ENCODE peak calls at places on chromosomes 13 and 19, in four cellular contexts. O is naive thymus-derived CD4-positive, alpha-beta T cell; I is CD8-positive, alpha-beta memory T cell; G is lower leg skin. U is an unnamed sample.

GRCh38 chr13:32255744-32256120 is 59.4 kb downstream of the ZAR1L start:
- DNase-seq in G (no peak), O (no peak), I (no peak), U (no peak)

GRCh38 chr19:941292-942132 is 15.7 kb downstream of the ARID3A start:
- DNase-seq in G (no peak), O (no peak), I (no peak), U (no peak)

GRCh38 chr13:74966814-74967213 is 515.2 kb downstream of the TBC1D4 start:
- DNase-seq in I (no peak), O (no peak), G (no peak), U (no peak)

GRCh38 chr13:79782541-79783216 is 301.7 kb downstream of the NDFIP2 start:
- DNase-seq in G (no peak), O (no peak), I (no peak), U (peak)

GRCh38 chr13:50129923-50130685 is 114.9 kb downstream of the KCNRG start:
- DNase-seq in G (no peak), I (no peak), O (peak), U (no peak)

GRCh38 chr19:55118401-55118991 is 1.1 kb upstream of the PPP1R12C start:
- DNase-seq in O (no peak), G (peak), I (no peak), U (no peak)

GRCh38 chr19:11018179-11018578 is 57.3 kb downstream of the SMARCA4 start:
- DNase-seq in O (no peak), G (no peak), I (no peak), U (peak)

GRCh38 chr13:42524487-42525034 is 49.4 kb upstream of the TNFSF11 start:
- DNase-seq in I (no peak), G (no peak), O (no peak), U (no peak)

GRCh38 chr19:55986487-55986886 is at the start of gene NLRP5:
- DNase-seq in I (no peak), O (no peak), G (no peak), U (no peak)

GRCh38 chr13:98511435-98511834 is 65.5 kb downstream of the STK24 start:
- DNase-seq in G (no peak), I (no peak), O (no peak), U (no peak)

GRCh38 chr13:23436680-23437079 is 3.2 kb upstream of the SACS start:
- DNase-seq in O (no peak), G (no peak), I (no peak), U (no peak)

GRCh38 chr13:42574435-42575311 is 721 bp downstream of the TNFSF11 start:
- DNase-seq in O (no peak), I (no peak), G (no peak), U (no peak)

GRCh38 chr19:16419671-16420394 is 51.9 kb downstream of the EPS15L1 start:
- DNase-seq in I (no peak), O (no peak), G (no peak), U (no peak)

GRCh38 chr19:13906525-13906904 is 514 bp downstream of the CC2D1A start:
- DNase-seq in G (no peak), I (no peak), O (no peak), U (no peak)

GRCh38 chr13:25170554-25171107 is 1.5 kb downstream of the AMER2 start:
- DNase-seq in G (no peak), O (no peak), I (no peak), U (no peak)

GRCh38 chr13:54536112-54536511 is 1507.5 kb downstream of the OLFM4 start:
- DNase-seq in G (no peak), I (no peak), O (no peak), U (no peak)

GRCh38 chr13:33676045-33676699 is 141.8 kb upstream of the RFC3 start:
- DNase-seq in G (no peak), O (no peak), I (no peak), U (no peak)

GRCh38 chr13:68023838-68024581 is 793.9 kb upstream of the PCDH9 start:
- DNase-seq in G (no peak), O (no peak), I (no peak), U (no peak)

GRCh38 chr19:15438577-15438976 is 11.2 kb downstream of the WIZ start:
- DNase-seq in I (no peak), O (no peak), G (no peak), U (no peak)

GRCh38 chr19:6103217-6103644 is 7.1 kb downstream of the RFX2 start:
- DNase-seq in G (peak), O (no peak), I (no peak), U (peak)

GRCh38 chr13:63403726-63404125 is 1988.1 kb upstream of the PCDH20 start:
- DNase-seq in G (no peak), O (no peak), I (no peak), U (no peak)

GRCh38 chr19:30214651-30215051 is 157.5 kb upstream of the ZNF536 start:
- DNase-seq in O (no peak), I (no peak), G (no peak), U (no peak)

GRCh38 chr19:33344210-33344609 is 29.3 kb upstream of the CEBPG start:
- DNase-seq in G (no peak), I (no peak), O (no peak), U (no peak)

GRCh38 chr19:996051-996838 is 4.0 kb upstream of the GRIN3B start:
- DNase-seq in O (peak), G (no peak), I (peak), U (no peak)

GRCh38 chr13:49995535-49996165 is 1.2 kb upstream of the TRIM13 start:
- DNase-seq in I (no peak), O (no peak), G (no peak), U (no peak)

GRCh38 chr19:2287585-2287984 is 5.6 kb upstream of the PEAK3 start:
- DNase-seq in O (no peak), G (no peak), I (no peak), U (no peak)

GRCh38 chr19:18230941-18231734 is 4.9 kb upstream of the PDE4C start:
- DNase-seq in O (no peak), G (no peak), I (no peak), U (no peak)

GRCh38 chr13:98989469-98990235 is 11.8 kb upstream of the DOCK9 start:
- DNase-seq in I (no peak), O (no peak), G (no peak), U (no peak)

GRCh38 chr19:6457958-6458694 is 1.5 kb downstream of the SLC25A23 start:
- DNase-seq in O (no peak), I (no peak), G (no peak), U (no peak)

GRCh38 chr19:16062789-16063188 is 13.5 kb upstream of the TPM4 start:
- DNase-seq in G (no peak), I (peak), O (peak), U (no peak)

GRCh38 chr13:48600374-48601364 is 53.1 kb upstream of the CYSLTR2 start:
- DNase-seq in I (no peak), G (no peak), O (no peak), U (peak)

GRCh38 chr19:46772170-46773017 is 16.0 kb downstream of the SLC1A5 start:
- DNase-seq in O (no peak), I (no peak), G (no peak), U (no peak)

GRCh38 chr19:19348266-19348665 is 27.6 kb downstream of the MAU2 start:
- DNase-seq in O (no peak), G (no peak), I (no peak), U (no peak)

GRCh38 chr19:41223431-41224234 is 4.6 kb downstream of the AXL start:
- DNase-seq in G (no peak), I (no peak), O (no peak), U (peak)

GRCh38 chr13:97600438-97601080 is 166.6 kb downstream of the RAP2A start:
- DNase-seq in I (no peak), G (no peak), O (no peak), U (peak)

GRCh38 chr13:21020176-21020575 is 41.2 kb downstream of the LATS2 start:
- DNase-seq in G (no peak), I (no peak), O (no peak), U (no peak)

GRCh38 chr13:107205318-107206112 is 637.6 kb upstream of the ARGLU1 start:
- DNase-seq in G (peak), O (peak), I (peak), U (no peak)

GRCh38 chr13:106507560-106508274 is 27.7 kb downstream of the EFNB2 start:
- DNase-seq in I (no peak), G (no peak), O (no peak), U (peak)

GRCh38 chr13:22278336-22278929 is 607.6 kb downstream of the FGF9 start:
- DNase-seq in I (peak), O (peak), G (peak), U (no peak)

GRCh38 chr19:50557009-50557613 is 11.1 kb downstream of the LRRC4B start:
- DNase-seq in G (no peak), I (no peak), O (no peak), U (no peak)
- H3K4me3 ChIP-seq in G (no peak), I (no peak), O (no peak), U (no peak)

GRCh38 chr13:114007566-114007965 is 33.7 kb upstream of the C13orf46 start:
- DNase-seq in O (no peak), G (no peak), I (no peak), U (no peak)
- H3K4me3 ChIP-seq in O (no peak), G (no peak), I (no peak), U (no peak)

DNA sequence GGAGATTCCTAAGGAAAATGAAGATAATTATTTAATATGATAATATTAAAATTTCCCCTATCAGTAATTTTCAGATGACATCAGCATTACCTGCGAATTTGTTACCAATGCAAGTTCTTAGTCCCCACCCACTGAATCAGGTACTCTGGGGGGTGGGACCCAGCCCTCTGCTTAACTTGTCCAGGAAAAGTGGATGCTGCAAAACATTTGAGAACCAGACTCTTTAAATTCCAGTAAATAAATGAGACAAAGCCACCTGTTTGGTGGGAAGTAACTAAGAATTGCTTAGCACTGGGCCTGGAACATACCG is 495 bp upstream of the ZNF599 start:
- DNase-seq in G (no peak), O (no peak), I (no peak), U (no peak)
- H3K4me3 ChIP-seq in G (no peak), O (peak), I (peak), U (peak)

GRCh38 chr13:45850020-45850613 is 1.4 kb downstream of the SIAH3 start:
- DNase-seq in O (no peak), G (no peak), I (no peak), U (no peak)
- H3K4me3 ChIP-seq in O (peak), G (no peak), I (peak), U (no peak)

DNA sequence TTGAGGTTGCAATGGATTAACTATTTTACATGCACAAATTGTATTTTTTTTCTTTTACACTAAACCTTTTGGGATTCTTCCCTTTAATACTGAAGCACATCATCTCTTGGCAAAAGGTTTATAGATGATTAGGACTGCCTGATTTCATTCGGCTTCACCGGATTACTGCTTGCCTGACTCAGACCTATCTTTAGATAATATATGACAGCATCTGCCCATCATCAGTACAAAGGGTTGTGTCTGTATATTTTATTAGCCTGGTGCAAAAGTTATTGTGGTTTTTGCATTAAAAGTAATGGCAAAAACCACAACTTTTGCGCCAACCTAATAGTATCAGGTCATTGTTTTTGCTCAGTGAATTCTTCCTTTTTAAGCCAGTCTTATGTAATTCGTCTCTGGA is 316.2 kb upstream of the HTR2A start:
- DNase-seq in O (no peak), G (no peak), I (no peak), U (no peak)
- H3K4me3 ChIP-seq in O (no peak), G (no peak), I (no peak), U (no peak)

GRCh38 chr19:3398900-3399278 is 32.5 kb downstream of the NFIC start:
- DNase-seq in O (no peak), I (no peak), G (no peak), U (no peak)
- H3K4me3 ChIP-seq in O (no peak), I (no peak), G (no peak), U (no peak)

DNA sequence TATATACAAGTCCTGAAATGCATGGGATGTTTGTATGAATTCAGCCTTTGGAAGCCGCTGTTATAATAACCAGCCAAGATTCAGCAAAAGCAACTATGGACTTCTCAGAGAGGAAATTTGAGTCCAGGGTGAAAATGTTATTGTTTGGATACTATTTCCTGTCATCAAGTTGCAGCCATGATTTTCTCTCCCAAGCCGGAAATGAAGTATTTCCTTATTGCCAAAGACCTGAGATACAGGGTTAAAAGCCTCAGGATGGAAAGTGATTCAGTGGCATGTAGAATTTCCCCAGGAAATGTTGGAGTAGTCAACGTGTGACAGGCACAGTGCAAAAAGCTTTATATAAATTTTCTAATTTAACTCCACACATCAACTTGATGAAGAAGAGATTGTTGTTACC is 133.8 kb downstream of the IRS2 start:
- DNase-seq in I (no peak), O (no peak), G (no peak), U (peak)
- H3K4me3 ChIP-seq in I (no peak), O (no peak), G (no peak), U (no peak)

U was measured in skeletal muscle cell.